ENCODE peak calls at places on chromosomes 6 and 20, in ten cellular contexts. P, L, G, Y, W, J, F, B, S and I are unnamed samples.

GRCh38 chr6:156912431-156912830 is 135.3 kb downstream of the ARID1B start:
- DNase-seq in S (no peak), J (no peak), Y (peak), L (no peak), W (no peak), B (no peak), P (no peak), G (no peak), F (no peak), I (no peak)

GRCh38 chr6:2943564-2943955 is 27.8 kb downstream of the SERPINB6 start:
- DNase-seq in Y (no peak), W (no peak), S (no peak), P (no peak), G (no peak), L (no peak), J (no peak), B (no peak), F (no peak), I (no peak)

GRCh38 chr6:83859410-83860346 is at the start of gene CYB5R4:
- DNase-seq in S (peak), G (peak), F (peak), J (peak), B (peak), Y (peak), W (peak), P (peak), L (peak), I (peak)

GRCh38 chr6:38510205-38510604 is 129.5 kb downstream of the BTBD9 start:
- DNase-seq in Y (no peak), S (no peak), J (no peak), P (no peak), G (no peak), B (no peak), F (no peak), L (no peak), W (peak), I (no peak)

GRCh38 chr20:6766433-6766832 is 1.1 kb upstream of the BMP2 start:
- DNase-seq in F (no peak), G (peak), L (no peak), B (no peak), W (no peak), P (no peak), J (no peak), S (no peak), Y (no peak), I (no peak)

GRCh38 chr20:53660078-53660909 is 66.7 kb upstream of the ZNF217 start:
- DNase-seq in P (no peak), Y (peak), F (no peak), J (no peak), S (no peak), G (peak), W (peak), L (no peak), B (no peak), I (no peak)

GRCh38 chr20:63308218-63308911 is 15.4 kb downstream of the COL20A1 start:
- DNase-seq in J (no peak), P (no peak), Y (no peak), B (no peak), F (no peak), S (no peak), W (no peak), G (no peak), L (no peak), I (no peak)

GRCh38 chr6:5180636-5181035 is 80.1 kb downstream of the LYRM4 start:
- DNase-seq in B (no peak), J (no peak), P (no peak), S (no peak), F (no peak), Y (no peak), L (no peak), W (no peak), G (no peak), I (no peak)

GRCh38 chr20:57000441-57000968 is 265.9 kb downstream of the BMP7 start:
- DNase-seq in Y (no peak), J (no peak), G (no peak), P (no peak), L (no peak), W (no peak), F (no peak), S (no peak), B (no peak), I (no peak)

GRCh38 chr6:159038914-159039884 is 5.6 kb downstream of the TAGAP start:
- DNase-seq in B (peak), W (peak), S (no peak), F (no peak), Y (no peak), J (peak), G (no peak), L (no peak), P (no peak), I (no peak)

GRCh38 chr6:106199998-106200397 is 113.9 kb downstream of the PRDM1 start:
- DNase-seq in F (no peak), P (no peak), L (no peak), J (no peak), S (no peak), Y (no peak), W (peak), G (no peak), B (no peak), I (no peak)

GRCh38 chr20:56400001-56400640 is 7.7 kb downstream of the CSTF1 start:
- DNase-seq in S (peak), B (peak), J (peak), F (no peak), G (peak), L (peak), Y (peak), W (peak), P (no peak), I (peak)

GRCh38 chr20:3922223-3922982 is 33.2 kb downstream of the PANK2 start:
- DNase-seq in G (no peak), S (no peak), J (no peak), L (no peak), P (no peak), B (no peak), W (no peak), F (peak), Y (no peak), I (no peak)

GRCh38 chr20:51732454-51732791 is 35.8 kb downstream of the ATP9A start:
- DNase-seq in S (no peak), W (peak), P (no peak), L (no peak), B (no peak), J (no peak), Y (no peak), G (no peak), F (no peak), I (no peak)

GRCh38 chr20:1309439-1309847 is 19.5 kb downstream of the SDCBP2 start:
- DNase-seq in G (no peak), P (no peak), S (no peak), B (no peak), Y (peak), F (no peak), W (no peak), L (no peak), J (no peak), I (no peak)
- TF ChIP-seq CTCF in G (peak), P (no peak), S (no peak), B (no peak), Y (peak), F (no peak), W (no peak), L (no peak), J (no peak), I (no peak)

GRCh38 chr6:139877828-139878405 is 503.5 kb upstream of the CITED2 start:
- DNase-seq in B (no peak), P (no peak), W (no peak), L (no peak), G (no peak), J (no peak), Y (no peak), S (no peak), F (no peak), I (no peak)
- TF ChIP-seq CTCF in B (no peak), P (no peak), W (no peak), L (no peak), G (no peak), J (no peak), Y (peak), S (no peak), F (no peak), I (no peak)

DNA sequence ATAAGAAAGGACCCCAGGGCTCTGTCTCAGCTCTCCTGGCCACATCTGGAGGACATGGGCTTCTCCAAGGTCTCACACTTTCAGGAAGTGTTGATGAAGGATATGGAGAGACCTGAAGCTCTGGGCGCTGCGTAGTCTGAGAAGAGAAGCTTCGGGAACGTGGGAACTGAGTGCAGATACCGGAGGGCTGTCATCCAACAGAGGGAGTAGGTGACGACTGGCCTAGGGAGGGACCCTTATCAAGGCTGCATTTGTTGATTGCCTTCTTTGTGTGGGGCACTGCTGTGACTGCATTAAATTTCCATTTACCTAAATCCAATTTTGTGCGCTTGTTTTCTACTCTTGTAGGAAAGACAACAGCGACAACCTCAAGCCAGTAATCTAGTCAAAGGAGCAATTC is 63.4 kb downstream of the PLG start:
- DNase-seq in L (no peak), W (no peak), B (no peak), G (no peak), F (no peak), J (no peak), P (no peak), Y (peak), S (no peak), I (no peak)
- TF ChIP-seq CTCF in L (no peak), W (no peak), B (no peak), G (peak), F (no peak), J (no peak), P (no peak), Y (peak), S (no peak), I (peak)

GRCh38 chr6:45803071-45803470 is 212.6 kb downstream of the CLIC5 start:
- DNase-seq in Y (no peak), G (no peak), S (no peak), L (no peak), F (peak), J (no peak), P (no peak), B (no peak), W (no peak), I (no peak)

GRCh38 chr6:45807610-45808009 is 208.1 kb downstream of the CLIC5 start:
- DNase-seq in S (no peak), F (no peak), P (no peak), J (no peak), W (no peak), G (no peak), L (no peak), B (no peak), Y (no peak), I (no peak)

GRCh38 chr6:45806172-45806571 is 209.5 kb downstream of the CLIC5 start:
- DNase-seq in W (no peak), P (no peak), F (peak), J (no peak), L (no peak), B (no peak), Y (no peak), G (no peak), S (no peak), I (no peak)

GRCh38 chr6:45801471-45802289 is 214.0 kb downstream of the CLIC5 start:
- DNase-seq in S (no peak), B (no peak), G (no peak), P (no peak), F (no peak), W (no peak), L (no peak), J (no peak), Y (no peak), I (no peak)
- TF ChIP-seq CTCF in S (no peak), B (no peak), G (no peak), P (no peak), F (no peak), W (no peak), L (no peak), J (no peak), Y (no peak), I (no peak)

GRCh38 chr6:135390450-135390849 is 107.1 kb downstream of the AHI1 start:
- DNase-seq in Y (no peak), L (no peak), F (no peak), B (no peak), J (no peak), G (no peak), W (no peak), S (no peak), P (no peak), I (no peak)
- TF ChIP-seq CTCF in Y (no peak), L (no peak), F (no peak), B (no peak), J (no peak), G (no peak), W (no peak), S (no peak), P (no peak), I (no peak)

DNA sequence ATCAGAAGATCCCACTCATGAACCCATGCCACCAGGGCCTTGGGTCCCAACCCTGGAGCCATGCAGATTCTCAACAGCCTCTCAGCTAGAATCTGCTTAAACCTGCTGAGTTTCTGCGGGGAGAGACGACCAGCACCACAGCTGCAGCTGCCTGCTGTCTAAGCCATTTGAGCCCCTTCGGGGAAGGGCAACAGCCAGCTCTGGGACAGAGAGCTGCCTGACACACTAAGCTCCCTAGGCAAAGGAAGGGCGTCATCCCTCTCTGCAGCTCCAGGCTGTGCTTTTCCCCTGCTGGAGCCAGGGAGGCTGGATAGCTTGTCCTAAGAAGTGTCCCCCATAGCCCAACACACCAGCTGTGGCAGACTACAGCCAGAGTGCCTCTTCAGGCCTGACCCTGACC is 182.5 kb downstream of the OTOR start:
- DNase-seq in J (no peak), W (no peak), P (no peak), L (no peak), B (no peak), S (no peak), Y (no peak), F (no peak), G (peak), I (no peak)
- TF ChIP-seq CTCF in J (no peak), W (no peak), P (no peak), L (no peak), B (no peak), S (no peak), Y (no peak), F (no peak), G (no peak), I (no peak)

GRCh38 chr6:27238010-27238983 is 9.2 kb upstream of the PRSS16 start:
- DNase-seq in P (no peak), B (no peak), J (no peak), Y (peak), S (no peak), G (peak), F (no peak), W (peak), L (no peak), I (no peak)
- TF ChIP-seq CTCF in P (no peak), B (peak), J (peak), Y (peak), S (no peak), G (peak), F (no peak), W (no peak), L (no peak), I (no peak)

DNA sequence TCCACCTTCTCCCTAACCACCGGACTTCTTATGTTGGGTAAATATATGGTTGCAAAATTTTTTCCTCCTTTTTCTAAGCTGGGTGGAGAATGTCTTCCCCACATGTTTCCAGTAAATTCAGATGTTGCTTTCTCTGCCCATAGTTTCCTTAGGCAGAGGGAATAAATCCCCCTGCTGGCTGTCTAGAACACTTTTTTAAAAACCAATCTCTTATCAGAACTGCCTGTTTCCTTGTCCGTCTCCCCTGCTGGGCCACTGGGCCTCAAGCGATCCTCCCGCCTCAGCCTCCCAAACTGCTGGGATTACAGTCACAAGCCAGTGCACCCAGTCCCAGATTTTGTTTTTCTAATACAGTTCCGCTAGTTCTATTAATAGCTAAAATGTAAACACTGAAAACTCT is 9.9 kb upstream of the WFDC2 start:
- DNase-seq in W (peak), F (no peak), G (no peak), Y (no peak), S (no peak), B (no peak), P (no peak), L (no peak), J (no peak), I (no peak)
- TF ChIP-seq CTCF in W (peak), F (no peak), G (no peak), Y (no peak), S (peak), B (no peak), P (no peak), L (peak), J (peak), I (peak)

DNA sequence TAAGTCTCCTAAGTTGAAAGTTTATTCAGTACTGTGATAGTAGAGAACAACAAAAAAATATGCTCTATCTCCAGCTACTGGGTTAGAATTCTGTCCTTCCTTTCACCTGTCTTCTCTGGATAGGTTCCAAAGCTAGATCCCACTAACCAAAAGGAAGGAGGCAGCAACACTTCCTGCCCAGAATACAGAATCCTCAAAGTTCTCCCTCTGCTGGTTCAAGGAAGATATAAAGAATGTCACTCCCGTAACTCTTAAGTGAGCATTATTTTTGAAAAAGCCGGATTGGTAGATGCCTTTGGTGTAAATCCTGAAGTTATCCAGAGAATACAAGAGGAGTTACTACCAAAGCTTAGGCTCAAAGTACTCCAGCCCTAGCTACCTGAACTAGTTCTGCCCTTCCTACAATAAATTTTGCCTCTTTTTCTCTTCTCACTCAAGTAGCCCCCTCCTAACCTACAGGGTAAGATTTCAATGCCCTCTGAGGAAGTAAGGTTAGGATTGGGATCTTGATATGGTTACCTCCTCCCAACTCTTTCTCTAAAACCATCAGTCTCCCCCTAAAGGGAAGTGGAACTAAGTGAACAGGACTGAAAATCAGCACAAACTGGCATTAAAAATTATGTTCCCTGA is 26.0 kb upstream of the CRIP3 start:
- DNase-seq in S (peak), J (peak), W (peak), P (no peak), L (no peak), G (peak), Y (peak), B (no peak), F (no peak), I (no peak)
- TF ChIP-seq CTCF in S (peak), J (peak), W (peak), P (no peak), L (peak), G (peak), Y (peak), B (peak), F (peak), I (peak)